ENCODE peak calls at places on chromosomes 3 and 15, in four cellular contexts. L is GOT3, F is HuH-7, W is kidney glomerular epithelial cell. C is an unnamed sample.

GRCh38 chr3:12964713-12965612 is 108.3 kb downstream of the IQSEC1 start:
- DNase-seq in W (no peak), F (peak), L (no peak), C (no peak)

GRCh38 chr3:127780536-127781400 is 41.5 kb downstream of the MGLL start:
- DNase-seq in W (no peak), L (no peak), F (no peak), C (no peak)

GRCh38 chr3:129624347-129625070 is 18.0 kb upstream of the PLXND1 start:
- DNase-seq in L (no peak), F (no peak), W (no peak), C (no peak)

GRCh38 chr15:25437751-25438600 is 848 bp downstream of the UBE3A start:
- DNase-seq in F (peak), W (no peak), L (no peak), C (peak)

GRCh38 chr3:42351221-42351620 is 59.2 kb downstream of the LYZL4 start:
- DNase-seq in W (no peak), F (no peak), L (no peak), C (no peak)

GRCh38 chr3:46097691-46098241 is 70.5 kb upstream of the XCR1 start:
- DNase-seq in W (no peak), F (no peak), L (no peak), C (no peak)

GRCh38 chr3:5136211-5136610 is 14.1 kb downstream of the ARL8B start:
- DNase-seq in F (no peak), L (no peak), W (no peak), C (no peak)

GRCh38 chr15:96889734-96890480 is 559.4 kb downstream of the NR2F2 start:
- DNase-seq in W (peak), F (no peak), L (no peak), C (no peak)

GRCh38 chr3:116112686-116113085 is 332.6 kb downstream of the LSAMP start:
- DNase-seq in L (no peak), W (no peak), F (no peak), C (no peak)

GRCh38 chr3:10594915-10595314 is 89.5 kb upstream of the ATP2B2 start:
- DNase-seq in W (peak), L (peak), F (peak), C (no peak)

GRCh38 chr15:51970981-51971352 is 611 bp downstream of the LEO1 start:
- DNase-seq in W (no peak), L (no peak), F (peak), C (no peak)

GRCh38 chr3:56915969-56916586 is 114.3 kb upstream of the ARHGEF3 start:
- DNase-seq in W (no peak), L (no peak), F (no peak), C (no peak)

GRCh38 chr15:84645496-84645895 is 8.6 kb downstream of the WDR73 start:
- DNase-seq in W (no peak), L (no peak), F (no peak), C (no peak)

GRCh38 chr3:67781218-67781617 is 126.8 kb upstream of the SUCLG2 start:
- DNase-seq in F (no peak), L (no peak), W (no peak), C (no peak)

C was measured in head of caudate nucleus.